ENCODE peak calls at places on chromosomes 6 and 20, in six cellular contexts. R, U, M, T, A and Y are unnamed samples.

GRCh38 chr20:3911956-3912355 is 22.8 kb downstream of the PANK2 start:
- DNase-seq in T (no peak), U (peak; percentile 42), A (no peak), M (peak; percentile 66), R (no peak), Y (no peak)

GRCh38 chr20:41643504-41643938 is 25.3 kb upstream of the CHD6 start:
- DNase-seq in A (no peak), R (peak; percentile 48), U (peak; percentile 88), T (peak; percentile 85), M (peak; percentile 71), Y (peak; percentile 80)

GRCh38 chr6:14499804-14500203 is 382.2 kb downstream of the CD83 start:
- DNase-seq in U (no peak), A (no peak), R (peak; percentile 65), T (peak; percentile 22), M (no peak), Y (peak; percentile 94)

GRCh38 chr6:104462811-104463599 is 396.7 kb downstream of the HACE1 start:
- DNase-seq in A (no peak), T (no peak), U (no peak), R (peak; percentile 2), M (no peak), Y (no peak)

GRCh38 chr20:43762911-43763310 is 36.1 kb upstream of the GTSF1L start:
- DNase-seq in A (no peak), U (no peak), R (no peak), T (no peak), M (no peak), Y (no peak)

GRCh38 chr20:15036938-15037337 is 699.5 kb upstream of the FLRT3 start:
- DNase-seq in T (no peak), R (no peak), U (no peak), A (no peak), M (no peak), Y (no peak)

GRCh38 chr6:148109732-148110131 is 232.9 kb upstream of the SASH1 start:
- DNase-seq in M (peak; percentile 91), A (no peak), R (no peak), T (no peak), U (no peak), Y (no peak)

GRCh38 chr6:111997078-111997862 is 56.6 kb upstream of the CCN6 start:
- DNase-seq in R (peak; percentile 85), M (peak; percentile 89), U (peak; percentile 82), T (peak; percentile 81), A (peak; percentile 65), Y (peak; percentile 76)

GRCh38 chr6:35425284-35425683 is 26.9 kb upstream of the FANCE start:
- DNase-seq in R (peak; percentile 91), U (no peak), A (no peak), T (no peak), M (no peak), Y (peak; percentile 47)

GRCh38 chr20:3646067-3646440 is 17.1 kb downstream of the GFRA4 start:
- DNase-seq in M (no peak), R (peak; percentile 16), T (no peak), A (no peak), U (no peak), Y (no peak)

GRCh38 chr6:146851837-146852236 is 253.1 kb downstream of the ADGB start:
- DNase-seq in M (no peak), U (no peak), A (no peak), R (peak; percentile 94), T (no peak), Y (peak; percentile 93)

GRCh38 chr6:98832282-98833100 is 1.9 kb upstream of the POU3F2 start:
- DNase-seq in T (no peak), R (peak; percentile 86), A (no peak), U (no peak), M (peak; percentile 41), Y (peak; percentile 62)

GRCh38 chr20:312067-312466 is 13.3 kb upstream of the SOX12 start:
- DNase-seq in R (no peak), M (no peak), A (no peak), T (no peak), U (no peak), Y (no peak)

GRCh38 chr6:130482645-130483390 is 117.0 kb downstream of the TMEM200A start:
- DNase-seq in M (no peak), A (no peak), T (no peak), U (no peak), R (peak; percentile 73), Y (peak; percentile 63)

GRCh38 chr6:122361314-122361979 is 38.0 kb upstream of the HSF2 start:
- DNase-seq in T (peak; percentile 2), U (no peak), M (no peak), A (no peak), R (no peak), Y (peak; percentile 2)

GRCh38 chr6:142443102-142443501 is 141.3 kb downstream of the ADGRG6 start:
- DNase-seq in T (no peak), U (no peak), A (no peak), R (no peak), M (no peak), Y (no peak)

GRCh38 chr6:82872092-82872635 is 193.5 kb downstream of the UBE3D start:
- DNase-seq in U (no peak), A (no peak), T (no peak), R (no peak), M (no peak), Y (no peak)

GRCh38 chr6:16698163-16698533 is 63.1 kb downstream of the ATXN1 start:
- DNase-seq in M (peak; percentile 42), T (no peak), A (no peak), R (peak; percentile 20), U (no peak), Y (no peak)

GRCh38 chr6:34350100-34350936 is 42.2 kb downstream of the NUDT3 start:
- DNase-seq in A (no peak), U (no peak), M (no peak), T (no peak), R (no peak), Y (no peak)

GRCh38 chr6:1062786-1063545 is 248.9 kb upstream of the FOXQ1 start:
- DNase-seq in R (no peak), A (no peak), M (no peak), U (no peak), T (no peak), Y (no peak)

GRCh38 chr6:149897015-149897697 is 757 bp downstream of the RAET1E start:
- DNase-seq in A (no peak), R (peak; percentile 94), T (no peak), M (no peak), U (peak; percentile 78), Y (peak; percentile 96)

GRCh38 chr6:20952605-20953004 is 418.3 kb downstream of the CDKAL1 start:
- DNase-seq in R (peak; percentile 85), T (no peak), U (no peak), A (no peak), M (no peak), Y (peak; percentile 92)

GRCh38 chr6:36848658-36849441 is 9.6 kb upstream of the CPNE5 start:
- DNase-seq in R (no peak), M (peak; percentile 87), T (peak; percentile 73), U (peak; percentile 80), A (peak; percentile 33), Y (no peak)

GRCh38 chr20:44832724-44833123 is 22.4 kb upstream of the RIMS4 start:
- DNase-seq in T (peak; percentile 74), A (no peak), M (peak; percentile 6), U (no peak), R (peak; percentile 58), Y (peak; percentile 27)